ENCODE peak calls at places on chromosomes 2 and 18, in eight cellular contexts. One of them, this sample, is unnamed.
A peak's percentile ranks its signal among the peaks of the same experiment; 100 is the strongest.

GRCh38 chr18:24677011-24677410 is 216.6 kb downstream of the HRH4 start:
- DNase-seq in GM12865: no peak
- DNase-seq in chondrocyte: no peak
- DNase-seq in RWPE1: no peak
- DNase-seq in lower lobe of right lung: no peak
- DNase-seq in esophagus squamous epithelium: no peak
- DNase-seq in endothelial cell: no peak
- DNase-seq in fibroblast of pulmonary artery: no peak
- DNase-seq in this sample: no peak

GRCh38 chr2:171310889-171311288 is 122.9 kb downstream of the METTL8 start:
- DNase-seq in GM12865: no peak
- DNase-seq in endothelial cell: no peak
- DNase-seq in lower lobe of right lung: no peak
- DNase-seq in chondrocyte: no peak
- DNase-seq in RWPE1: no peak
- DNase-seq in esophagus squamous epithelium: no peak
- DNase-seq in fibroblast of pulmonary artery: no peak
- DNase-seq in this sample: no peak

GRCh38 chr2:10584843-10585475 is 104.8 kb downstream of the NOL10 start:
- DNase-seq in RWPE1: peak; percentile 93
- DNase-seq in lower lobe of right lung: no peak
- DNase-seq in endothelial cell: no peak
- DNase-seq in GM12865: no peak
- DNase-seq in fibroblast of pulmonary artery: peak; percentile 83
- DNase-seq in esophagus squamous epithelium: no peak
- DNase-seq in chondrocyte: no peak
- DNase-seq in this sample: no peak

GRCh38 chr2:187294043-187294442 is 154.0 kb downstream of the CALCRL start:
- DNase-seq in fibroblast of pulmonary artery: no peak
- DNase-seq in esophagus squamous epithelium: no peak
- DNase-seq in RWPE1: no peak
- DNase-seq in endothelial cell: no peak
- DNase-seq in GM12865: no peak
- DNase-seq in chondrocyte: no peak
- DNase-seq in lower lobe of right lung: no peak
- DNase-seq in this sample: no peak

GRCh38 chr2:196166876-196167275 is 4.5 kb downstream of the STK17B start:
- DNase-seq in chondrocyte: no peak
- DNase-seq in endothelial cell: no peak
- DNase-seq in RWPE1: peak; percentile 12
- DNase-seq in GM12865: peak; percentile 64
- DNase-seq in esophagus squamous epithelium: no peak
- DNase-seq in lower lobe of right lung: no peak
- DNase-seq in fibroblast of pulmonary artery: peak; percentile 66
- DNase-seq in this sample: no peak

GRCh38 chr2:26376799-26377198 is 24.9 kb upstream of the DRC1 start:
- DNase-seq in GM12865: peak; percentile 22
- DNase-seq in fibroblast of pulmonary artery: no peak
- DNase-seq in lower lobe of right lung: no peak
- DNase-seq in chondrocyte: no peak
- DNase-seq in esophagus squamous epithelium: no peak
- DNase-seq in RWPE1: no peak
- DNase-seq in endothelial cell: no peak
- DNase-seq in this sample: no peak

GRCh38 chr2:219500135-219500534 is 1.4 kb downstream of the GMPPA start:
- DNase-seq in RWPE1: no peak
- DNase-seq in esophagus squamous epithelium: no peak
- DNase-seq in fibroblast of pulmonary artery: no peak
- DNase-seq in endothelial cell: no peak
- DNase-seq in GM12865: no peak
- DNase-seq in lower lobe of right lung: no peak
- DNase-seq in chondrocyte: no peak
- DNase-seq in this sample: no peak

GRCh38 chr18:77433076-77433475 is 183.4 kb downstream of the GALR1 start:
- DNase-seq in lower lobe of right lung: no peak
- DNase-seq in endothelial cell: no peak
- DNase-seq in RWPE1: no peak
- DNase-seq in chondrocyte: no peak
- DNase-seq in fibroblast of pulmonary artery: no peak
- DNase-seq in GM12865: no peak
- DNase-seq in esophagus squamous epithelium: no peak
- DNase-seq in this sample: no peak

GRCh38 chr2:8892149-8892548 is 54.7 kb upstream of the KIDINS220 start:
- DNase-seq in endothelial cell: no peak
- DNase-seq in lower lobe of right lung: no peak
- DNase-seq in GM12865: no peak
- DNase-seq in esophagus squamous epithelium: no peak
- DNase-seq in chondrocyte: no peak
- DNase-seq in fibroblast of pulmonary artery: no peak
- DNase-seq in RWPE1: no peak
- DNase-seq in this sample: no peak

GRCh38 chr2:102657770-102658169 is 38.4 kb downstream of the SLC9A2 start:
- DNase-seq in RWPE1: no peak
- DNase-seq in endothelial cell: no peak
- DNase-seq in lower lobe of right lung: no peak
- DNase-seq in GM12865: peak; percentile 55
- DNase-seq in esophagus squamous epithelium: no peak
- DNase-seq in chondrocyte: no peak
- DNase-seq in fibroblast of pulmonary artery: no peak
- DNase-seq in this sample: no peak

GRCh38 chr2:214410128-214410775 is 602 bp upstream of the VWC2L start:
- DNase-seq in fibroblast of pulmonary artery: no peak
- DNase-seq in lower lobe of right lung: no peak
- DNase-seq in GM12865: no peak
- DNase-seq in esophagus squamous epithelium: no peak
- DNase-seq in RWPE1: no peak
- DNase-seq in chondrocyte: no peak
- DNase-seq in endothelial cell: no peak
- DNase-seq in this sample: no peak

GRCh38 chr2:70433315-70433714 is 120.3 kb downstream of the TGFA start:
- DNase-seq in lower lobe of right lung: no peak
- DNase-seq in GM12865: no peak
- DNase-seq in endothelial cell: no peak
- DNase-seq in chondrocyte: no peak
- DNase-seq in RWPE1: no peak
- DNase-seq in fibroblast of pulmonary artery: no peak
- DNase-seq in esophagus squamous epithelium: no peak
- DNase-seq in this sample: no peak

GRCh38 chr2:190320696-190321095 is 1.1 kb upstream of the HIBCH start:
- DNase-seq in RWPE1: no peak
- DNase-seq in esophagus squamous epithelium: no peak
- DNase-seq in GM12865: peak; percentile 73
- DNase-seq in chondrocyte: no peak
- DNase-seq in fibroblast of pulmonary artery: no peak
- DNase-seq in lower lobe of right lung: no peak
- DNase-seq in endothelial cell: no peak
- DNase-seq in this sample: no peak

GRCh38 chr2:216700778-216701177 is 5.4 kb upstream of the IGFBP5 start:
- DNase-seq in fibroblast of pulmonary artery: no peak
- DNase-seq in chondrocyte: no peak
- DNase-seq in esophagus squamous epithelium: no peak
- DNase-seq in GM12865: no peak
- DNase-seq in RWPE1: no peak
- DNase-seq in endothelial cell: no peak
- DNase-seq in lower lobe of right lung: no peak
- DNase-seq in this sample: no peak
- TF ChIP-seq CTCF in fibroblast of pulmonary artery: no peak
- TF ChIP-seq CTCF in chondrocyte: no peak
- TF ChIP-seq CTCF in esophagus squamous epithelium: no peak
- TF ChIP-seq CTCF in GM12865: no peak
- TF ChIP-seq CTCF in RWPE1: no peak
- TF ChIP-seq CTCF in endothelial cell: no peak
- TF ChIP-seq CTCF in lower lobe of right lung: no peak
- TF ChIP-seq CTCF in this sample: no peak

DNA sequence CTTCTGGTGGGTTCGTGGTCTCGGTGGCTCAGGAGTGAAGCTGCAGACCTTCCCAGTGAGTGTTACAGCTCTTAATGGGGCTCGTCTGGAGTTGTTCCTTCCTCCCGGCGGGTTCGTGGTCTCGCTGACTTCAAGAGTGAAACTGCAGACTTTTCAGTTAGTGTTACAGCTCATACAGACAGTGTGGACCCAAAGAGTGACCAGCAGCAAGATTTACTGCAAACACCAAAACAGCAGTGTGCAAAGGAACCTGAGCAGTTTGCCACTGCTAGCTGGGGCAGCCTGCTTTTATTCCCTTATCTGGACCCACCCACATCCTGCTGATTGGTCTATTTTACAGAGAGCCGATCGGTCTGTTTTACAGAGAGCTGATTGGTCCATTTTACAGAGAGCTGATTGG is 55.6 kb downstream of the CHRNA1 start:
- DNase-seq in RWPE1: no peak
- DNase-seq in fibroblast of pulmonary artery: no peak
- DNase-seq in esophagus squamous epithelium: no peak
- DNase-seq in GM12865: no peak
- DNase-seq in chondrocyte: no peak
- DNase-seq in lower lobe of right lung: no peak
- DNase-seq in endothelial cell: no peak
- DNase-seq in this sample: no peak
- TF ChIP-seq CTCF in RWPE1: no peak
- TF ChIP-seq CTCF in fibroblast of pulmonary artery: no peak
- TF ChIP-seq CTCF in esophagus squamous epithelium: no peak
- TF ChIP-seq CTCF in GM12865: no peak
- TF ChIP-seq CTCF in chondrocyte: no peak
- TF ChIP-seq CTCF in lower lobe of right lung: no peak
- TF ChIP-seq CTCF in endothelial cell: no peak
- TF ChIP-seq CTCF in this sample: no peak

GRCh38 chr18:30192216-30192615 is 850.3 kb downstream of the DSC3 start:
- DNase-seq in esophagus squamous epithelium: no peak
- DNase-seq in chondrocyte: no peak
- DNase-seq in GM12865: peak; percentile 0
- DNase-seq in lower lobe of right lung: no peak
- DNase-seq in RWPE1: no peak
- DNase-seq in fibroblast of pulmonary artery: no peak
- DNase-seq in endothelial cell: no peak
- DNase-seq in this sample: no peak
- TF ChIP-seq CTCF in esophagus squamous epithelium: no peak
- TF ChIP-seq CTCF in chondrocyte: no peak
- TF ChIP-seq CTCF in GM12865: peak; percentile 3
- TF ChIP-seq CTCF in lower lobe of right lung: no peak
- TF ChIP-seq CTCF in RWPE1: no peak
- TF ChIP-seq CTCF in fibroblast of pulmonary artery: no peak
- TF ChIP-seq CTCF in endothelial cell: no peak
- TF ChIP-seq CTCF in this sample: no peak

GRCh38 chr18:31565345-31565744 is 26.3 kb upstream of the TTR start:
- DNase-seq in GM12865: no peak
- DNase-seq in fibroblast of pulmonary artery: no peak
- DNase-seq in chondrocyte: no peak
- DNase-seq in RWPE1: no peak
- DNase-seq in esophagus squamous epithelium: no peak
- DNase-seq in endothelial cell: no peak
- DNase-seq in lower lobe of right lung: no peak
- DNase-seq in this sample: no peak

GRCh38 chr18:31562726-31563125 is 29.0 kb upstream of the TTR start:
- DNase-seq in RWPE1: no peak
- DNase-seq in endothelial cell: no peak
- DNase-seq in fibroblast of pulmonary artery: no peak
- DNase-seq in GM12865: no peak
- DNase-seq in esophagus squamous epithelium: no peak
- DNase-seq in lower lobe of right lung: no peak
- DNase-seq in chondrocyte: no peak
- DNase-seq in this sample: no peak

GRCh38 chr18:31565782-31566512 is 25.7 kb upstream of the TTR start:
- DNase-seq in GM12865: no peak
- DNase-seq in RWPE1: no peak
- DNase-seq in endothelial cell: no peak
- DNase-seq in chondrocyte: no peak
- DNase-seq in lower lobe of right lung: no peak
- DNase-seq in fibroblast of pulmonary artery: no peak
- DNase-seq in esophagus squamous epithelium: no peak
- DNase-seq in this sample: peak; percentile 42

GRCh38 chr18:31566576-31567306 is 24.9 kb upstream of the TTR start:
- DNase-seq in GM12865: no peak
- DNase-seq in fibroblast of pulmonary artery: no peak
- DNase-seq in lower lobe of right lung: no peak
- DNase-seq in esophagus squamous epithelium: no peak
- DNase-seq in RWPE1: no peak
- DNase-seq in endothelial cell: no peak
- DNase-seq in chondrocyte: no peak
- DNase-seq in this sample: no peak

DNA sequence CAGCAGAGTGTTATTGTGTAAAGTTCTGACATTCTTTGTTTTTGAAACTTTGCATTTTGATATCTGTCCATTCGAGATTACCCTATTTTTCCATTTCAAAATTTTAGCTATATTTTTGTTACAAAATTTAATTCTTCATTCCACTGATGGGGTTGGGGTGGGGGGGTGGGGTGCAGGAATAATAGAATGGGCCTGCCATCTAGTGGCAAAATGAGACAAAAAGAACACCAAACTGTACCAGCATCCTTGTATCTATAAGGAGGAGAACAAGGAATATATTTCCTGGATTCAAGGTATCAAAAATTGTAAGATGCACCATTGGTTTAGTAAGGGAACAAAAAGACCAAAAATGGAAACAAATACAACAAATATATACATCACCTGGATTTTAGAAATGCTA is 27.9 kb upstream of the TTR start:
- DNase-seq in esophagus squamous epithelium: no peak
- DNase-seq in endothelial cell: no peak
- DNase-seq in lower lobe of right lung: no peak
- DNase-seq in fibroblast of pulmonary artery: peak; percentile 12
- DNase-seq in chondrocyte: no peak
- DNase-seq in RWPE1: peak; percentile 20
- DNase-seq in GM12865: no peak
- DNase-seq in this sample: no peak
- TF ChIP-seq CTCF in esophagus squamous epithelium: no peak
- TF ChIP-seq CTCF in endothelial cell: no peak
- TF ChIP-seq CTCF in lower lobe of right lung: no peak
- TF ChIP-seq CTCF in fibroblast of pulmonary artery: peak; percentile 20
- TF ChIP-seq CTCF in chondrocyte: peak; percentile 75
- TF ChIP-seq CTCF in RWPE1: peak; percentile 23
- TF ChIP-seq CTCF in GM12865: peak; percentile 24
- TF ChIP-seq CTCF in this sample: no peak